ENCODE peak calls at places on chromosomes 12 and 14, in four cellular contexts. L is stimulated activated CD8-positive, alpha-beta memory T cell treated with anti-CD3 and anti-CD28 coated beads, Interleukin-4, amount 100 ng/mL, for 4 hours; V is RPMI7951; Z is lung. D is an unnamed sample.

GRCh38 chr12:104591272-104591940 is 134.7 kb downstream of the CHST11 start:
- DNase-seq in L (no peak), V (no peak), Z (no peak), D (no peak)

GRCh38 chr14:44979740-44980346 is 17.9 kb downstream of the TOGARAM1 start:
- DNase-seq in L (no peak), V (peak), Z (no peak), D (no peak)

GRCh38 chr14:75822522-75823288 is 159.1 kb downstream of the TGFB3 start:
- DNase-seq in L (no peak), V (peak), Z (no peak), D (peak)

GRCh38 chr12:96416033-96416790 is 16.0 kb upstream of the CDK17 start:
- DNase-seq in L (no peak), V (peak), Z (no peak), D (no peak)

GRCh38 chr12:13986031-13986430 is 4.6 kb upstream of the GRIN2B start:
- DNase-seq in L (no peak), V (no peak), Z (no peak), D (no peak)

GRCh38 chr12:62934799-62935674 is at the start of gene PPM1H:
- DNase-seq in L (no peak), V (peak), Z (peak), D (peak)

GRCh38 chr14:75884198-75884611 is 97.6 kb downstream of the TGFB3 start:
- DNase-seq in L (no peak), V (peak), Z (no peak), D (peak)

GRCh38 chr14:76937181-76938091 is 91.1 kb downstream of the IRF2BPL start:
- DNase-seq in L (no peak), V (peak), Z (no peak), D (peak)

GRCh38 chr12:118459110-118459509 is 82.8 kb downstream of the SUDS3 start:
- DNase-seq in L (no peak), V (no peak), Z (no peak), D (no peak)

GRCh38 chr12:5428332-5429221 is 3.3 kb upstream of the NTF3 start:
- DNase-seq in L (no peak), V (peak), Z (no peak), D (no peak)

GRCh38 chr14:37054144-37054543 is 118.3 kb downstream of the SLC25A21 start:
- DNase-seq in L (no peak), V (no peak), Z (no peak), D (no peak)

GRCh38 chr14:50762001-50762930 is 68.7 kb downstream of the NIN start:
- DNase-seq in L (no peak), V (peak), Z (no peak), D (no peak)

GRCh38 chr12:85425926-85426325 is 145.9 kb downstream of the ALX1 start:
- DNase-seq in L (no peak), V (no peak), Z (no peak), D (no peak)

GRCh38 chr12:106566771-106567170 is 16.0 kb upstream of the RFX4 start:
- DNase-seq in L (no peak), V (peak), Z (no peak), D (no peak)

GRCh38 chr12:119593578-119594398 is at the start of gene TMEM233:
- DNase-seq in L (no peak), V (peak), Z (no peak), D (peak)

GRCh38 chr14:92626041-92626440 is 112.5 kb downstream of the RIN3 start:
- DNase-seq in L (no peak), V (peak), Z (no peak), D (no peak)

GRCh38 chr14:81831128-81831815 is 297.6 kb upstream of the SEL1L start:
- DNase-seq in L (no peak), V (no peak), Z (no peak), D (no peak)

GRCh38 chr12:130715996-130716917 is at the start of gene RIMBP2:
- DNase-seq in L (no peak), V (peak), Z (no peak), D (peak)

GRCh38 chr14:58765843-58766242 is 128.1 kb downstream of the DACT1 start:
- DNase-seq in L (no peak), V (no peak), Z (no peak), D (no peak)

D was measured in osteoblast.